ENCODE peak calls at places on chromosomes 6 and 20, in four cellular contexts. D is cardiac muscle cell; Z is CD4-positive, alpha-beta memory T cell; J is RPMI7951. O is an unnamed sample.

GRCh38 chr6:126167726-126168125 is 172.2 kb upstream of the CENPW start:
- DNase-seq in Z (no peak), J (no peak), D (no peak), O (no peak)

GRCh38 chr6:53767941-53768340 is 26.9 kb upstream of the LRRC1 start:
- DNase-seq in D (no peak), J (no peak), Z (no peak), O (no peak)

GRCh38 chr6:165834613-165835259 is 171.7 kb upstream of the PDE10A start:
- DNase-seq in Z (no peak), D (peak; percentile 53), J (peak; percentile 5), O (no peak)

GRCh38 chr6:31580446-31580755 is 1.8 kb downstream of the LTB start:
- DNase-seq in Z (no peak), D (no peak), J (no peak), O (no peak)

GRCh38 chr6:36419295-36419694 is 23.4 kb downstream of the PXT1 start:
- DNase-seq in Z (no peak), J (no peak), D (no peak), O (no peak)

GRCh38 chr6:37777272-37777736 is 42.2 kb upstream of the ZFAND3 start:
- DNase-seq in J (no peak), Z (no peak), D (no peak), O (no peak)

GRCh38 chr6:46299253-46299652 is 128.5 kb upstream of the ENPP5 start:
- DNase-seq in J (no peak), D (no peak), Z (no peak), O (no peak)

GRCh38 chr20:40728470-40728869 is 39.4 kb upstream of the MAFB start:
- DNase-seq in D (peak; percentile 4), Z (no peak), J (peak; percentile 14), O (no peak)

GRCh38 chr6:152271681-152272464 is 365.3 kb downstream of the SYNE1 start:
- DNase-seq in Z (no peak), J (peak; percentile 77), D (peak; percentile 77), O (no peak)

GRCh38 chr20:20677186-20677585 is 35.3 kb downstream of the RALGAPA2 start:
- DNase-seq in J (peak; percentile 56), D (peak; percentile 43), Z (no peak), O (no peak)

GRCh38 chr6:70363741-70364493 is 49.4 kb upstream of the FAM135A start:
- DNase-seq in D (no peak), Z (no peak), J (no peak), O (no peak)

GRCh38 chr6:170108890-170109587 is 181.8 kb downstream of the DLL1 start:
- DNase-seq in J (no peak), D (no peak), Z (no peak), O (no peak)

GRCh38 chr20:3067139-3068009 is 4.0 kb upstream of the OXT start:
- DNase-seq in Z (no peak), J (no peak), D (no peak), O (no peak)

GRCh38 chr20:8854566-8854965 is 214.3 kb upstream of the PLCB4 start:
- DNase-seq in Z (no peak), J (peak; percentile 65), D (peak; percentile 84), O (no peak)

GRCh38 chr20:43322851-43323250 is 133.1 kb upstream of the PTPRT start:
- DNase-seq in Z (no peak), J (peak; percentile 26), D (peak; percentile 56), O (no peak)

GRCh38 chr6:127198549-127198948 is 68.1 kb upstream of the RNF146 start:
- DNase-seq in Z (no peak), J (no peak), D (peak; percentile 48), O (no peak)

GRCh38 chr20:23647346-23647745 is 9.6 kb upstream of the CST3 start:
- DNase-seq in J (peak; percentile 54), Z (no peak), D (peak; percentile 52), O (no peak)

GRCh38 chr20:21615617-21616080 is 89.8 kb upstream of the PAX1 start:
- DNase-seq in Z (peak; percentile 19), J (peak; percentile 64), D (peak; percentile 40), O (peak; percentile 1)

GRCh38 chr20:53569606-53570307 is 23.9 kb downstream of the ZNF217 start:
- DNase-seq in J (no peak), Z (no peak), D (no peak), O (no peak)

GRCh38 chr20:63381781-63382431 is 20.8 kb upstream of the CHRNA4 start:
- DNase-seq in Z (peak; percentile 23), D (no peak), J (no peak), O (no peak)

GRCh38 chr20:51426879-51427624 is 115.5 kb downstream of the NFATC2 start:
- DNase-seq in J (no peak), Z (no peak), D (no peak), O (no peak)

GRCh38 chr6:89818977-89819335 is 638 bp downstream of the MDN1 start:
- DNase-seq in D (peak; percentile 41), J (peak; percentile 24), Z (no peak), O (no peak)

GRCh38 chr6:31791324-31792089 is 4.0 kb downstream of the VARS1 start:
- DNase-seq in Z (no peak), D (peak; percentile 64), J (peak; percentile 49), O (no peak)

GRCh38 chr20:51469046-51469445 is 73.5 kb downstream of the NFATC2 start:
- DNase-seq in J (no peak), Z (no peak), D (no peak), O (no peak)

GRCh38 chr6:113858067-113858604 is 991 bp downstream of the MARCKS start:
- DNase-seq in J (peak; percentile 47), Z (peak; percentile 3), D (peak; percentile 54), O (no peak)

GRCh38 chr6:16355699-16356481 is 117.5 kb downstream of the GMPR start:
- DNase-seq in Z (no peak), D (peak; percentile 42), J (peak; percentile 87), O (no peak)

GRCh38 chr6:5208039-5208438 is 52.7 kb downstream of the LYRM4 start:
- DNase-seq in Z (no peak), D (peak; percentile 25), J (no peak), O (no peak)

GRCh38 chr20:32636278-32636677 is 37.5 kb downstream of the C20orf203 start:
- DNase-seq in J (no peak), Z (no peak), D (peak; percentile 25), O (no peak)

GRCh38 chr20:57398231-57398821 is 7.1 kb downstream of the RBM38 start:
- DNase-seq in D (no peak), J (no peak), Z (peak; percentile 94), O (no peak)

GRCh38 chr20:63119451-63120285 is 96.3 kb downstream of the YTHDF1 start:
- DNase-seq in D (no peak), Z (no peak), J (no peak), O (no peak)

GRCh38 chr20:41149679-41150131 is 12.4 kb downstream of the PLCG1 start:
- DNase-seq in D (peak; percentile 12), J (peak; percentile 82), Z (no peak), O (no peak)

GRCh38 chr6:35041086-35041855 is 99.9 kb downstream of the TCP11 start:
- DNase-seq in Z (no peak), J (no peak), D (no peak), O (no peak)

GRCh38 chr20:13396036-13396435 is 175.0 kb downstream of the ISM1 start:
- DNase-seq in J (peak; percentile 49), Z (no peak), D (no peak), O (peak; percentile 5)

GRCh38 chr6:139852484-139853140 is 478.2 kb upstream of the CITED2 start:
- DNase-seq in D (peak; percentile 78), J (peak; percentile 80), Z (no peak), O (no peak)

GRCh38 chr6:84455630-84456029 is 228.2 kb upstream of the CEP162 start:
- DNase-seq in J (no peak), Z (no peak), D (peak; percentile 33), O (no peak)

GRCh38 chr20:8721098-8721497 is 347.8 kb upstream of the PLCB4 start:
- DNase-seq in Z (peak; percentile 15), J (peak; percentile 65), D (peak; percentile 77), O (peak; percentile 8)

GRCh38 chr6:33633462-33634158 is 12.5 kb downstream of the ITPR3 start:
- DNase-seq in D (peak; percentile 76), Z (peak; percentile 57), J (peak; percentile 82), O (no peak)

GRCh38 chr6:15526129-15526764 is 136.6 kb downstream of the DTNBP1 start:
- DNase-seq in Z (no peak), J (no peak), D (no peak), O (no peak)

GRCh38 chr6:43831211-43831610 is 61.2 kb downstream of the VEGFA start:
- DNase-seq in J (no peak), Z (no peak), D (no peak), O (no peak)

GRCh38 chr6:44101832-44102231 is 25.4 kb downstream of the MRPL14 start:
- DNase-seq in J (no peak), Z (no peak), D (no peak), O (no peak)